ENCODE peak calls at places on chromosomes 2 and 18, in six cellular contexts. One of them, this sample, is unnamed.

GRCh38 chr2:24906466-24906865 is 13.6 kb downstream of the ADCY3 start:
- DNase-seq in ACHN: no peak
- DNase-seq in activated T-helper 1 cell treated with anti-CD3 and anti-CD28 coated beads, Interleukin-2, amount 50 U/mL, for 16 hours: no peak
- DNase-seq in glomerular endothelial cell: no peak
- DNase-seq in KG1: no peak
- DNase-seq in activated naive CD8-positive, alpha-beta T cell treated with anti-CD3 and anti-CD28 coated beads for 36 hours: no peak
- DNase-seq in this sample: no peak

GRCh38 chr2:67476808-67477790 is 80.0 kb downstream of the ETAA1 start:
- DNase-seq in ACHN: peak
- DNase-seq in activated T-helper 1 cell treated with anti-CD3 and anti-CD28 coated beads, Interleukin-2, amount 50 U/mL, for 16 hours: no peak
- DNase-seq in glomerular endothelial cell: peak
- DNase-seq in KG1: no peak
- DNase-seq in activated naive CD8-positive, alpha-beta T cell treated with anti-CD3 and anti-CD28 coated beads for 36 hours: no peak
- DNase-seq in this sample: no peak

GRCh38 chr2:181309576-181309975 is 147.6 kb upstream of the ITGA4 start:
- DNase-seq in ACHN: no peak
- DNase-seq in activated T-helper 1 cell treated with anti-CD3 and anti-CD28 coated beads, Interleukin-2, amount 50 U/mL, for 16 hours: no peak
- DNase-seq in glomerular endothelial cell: no peak
- DNase-seq in KG1: peak
- DNase-seq in activated naive CD8-positive, alpha-beta T cell treated with anti-CD3 and anti-CD28 coated beads for 36 hours: no peak
- DNase-seq in this sample: no peak

GRCh38 chr2:74558284-74559230 is 4.0 kb downstream of the DOK1 start:
- DNase-seq in ACHN: no peak
- DNase-seq in activated T-helper 1 cell treated with anti-CD3 and anti-CD28 coated beads, Interleukin-2, amount 50 U/mL, for 16 hours: no peak
- DNase-seq in glomerular endothelial cell: no peak
- DNase-seq in KG1: no peak
- DNase-seq in activated naive CD8-positive, alpha-beta T cell treated with anti-CD3 and anti-CD28 coated beads for 36 hours: no peak
- DNase-seq in this sample: no peak

GRCh38 chr2:152525277-152525838 is 190.4 kb downstream of the FMNL2 start:
- DNase-seq in ACHN: peak
- DNase-seq in activated T-helper 1 cell treated with anti-CD3 and anti-CD28 coated beads, Interleukin-2, amount 50 U/mL, for 16 hours: no peak
- DNase-seq in glomerular endothelial cell: no peak
- DNase-seq in KG1: no peak
- DNase-seq in activated naive CD8-positive, alpha-beta T cell treated with anti-CD3 and anti-CD28 coated beads for 36 hours: no peak
- DNase-seq in this sample: no peak

GRCh38 chr2:120522151-120522751 is 176.3 kb downstream of the INHBB start:
- DNase-seq in ACHN: no peak
- DNase-seq in activated T-helper 1 cell treated with anti-CD3 and anti-CD28 coated beads, Interleukin-2, amount 50 U/mL, for 16 hours: no peak
- DNase-seq in glomerular endothelial cell: no peak
- DNase-seq in KG1: no peak
- DNase-seq in activated naive CD8-positive, alpha-beta T cell treated with anti-CD3 and anti-CD28 coated beads for 36 hours: no peak
- DNase-seq in this sample: no peak

GRCh38 chr2:211055438-211055837 is 499.0 kb downstream of the CPS1 start:
- DNase-seq in ACHN: peak
- DNase-seq in activated T-helper 1 cell treated with anti-CD3 and anti-CD28 coated beads, Interleukin-2, amount 50 U/mL, for 16 hours: no peak
- DNase-seq in glomerular endothelial cell: no peak
- DNase-seq in KG1: no peak
- DNase-seq in activated naive CD8-positive, alpha-beta T cell treated with anti-CD3 and anti-CD28 coated beads for 36 hours: no peak
- DNase-seq in this sample: no peak

GRCh38 chr18:70464343-70465114 is 175.7 kb downstream of the SOCS6 start:
- DNase-seq in ACHN: peak
- DNase-seq in activated T-helper 1 cell treated with anti-CD3 and anti-CD28 coated beads, Interleukin-2, amount 50 U/mL, for 16 hours: no peak
- DNase-seq in glomerular endothelial cell: peak
- DNase-seq in KG1: peak
- DNase-seq in activated naive CD8-positive, alpha-beta T cell treated with anti-CD3 and anti-CD28 coated beads for 36 hours: peak
- DNase-seq in this sample: no peak

GRCh38 chr18:23871410-23871809 is 143.1 kb upstream of the TTC39C start:
- DNase-seq in ACHN: no peak
- DNase-seq in activated T-helper 1 cell treated with anti-CD3 and anti-CD28 coated beads, Interleukin-2, amount 50 U/mL, for 16 hours: peak
- DNase-seq in glomerular endothelial cell: no peak
- DNase-seq in KG1: no peak
- DNase-seq in activated naive CD8-positive, alpha-beta T cell treated with anti-CD3 and anti-CD28 coated beads for 36 hours: peak
- DNase-seq in this sample: no peak

GRCh38 chr18:47150824-47151366 is 595 bp upstream of the HDHD2 start:
- DNase-seq in ACHN: peak
- DNase-seq in activated T-helper 1 cell treated with anti-CD3 and anti-CD28 coated beads, Interleukin-2, amount 50 U/mL, for 16 hours: no peak
- DNase-seq in glomerular endothelial cell: no peak
- DNase-seq in KG1: peak
- DNase-seq in activated naive CD8-positive, alpha-beta T cell treated with anti-CD3 and anti-CD28 coated beads for 36 hours: no peak
- DNase-seq in this sample: no peak

GRCh38 chr2:18253686-18254197 is 306.7 kb downstream of the RDH14 start:
- DNase-seq in ACHN: no peak
- DNase-seq in activated T-helper 1 cell treated with anti-CD3 and anti-CD28 coated beads, Interleukin-2, amount 50 U/mL, for 16 hours: no peak
- DNase-seq in glomerular endothelial cell: no peak
- DNase-seq in KG1: no peak
- DNase-seq in activated naive CD8-positive, alpha-beta T cell treated with anti-CD3 and anti-CD28 coated beads for 36 hours: no peak
- DNase-seq in this sample: no peak

GRCh38 chr2:7744827-7745226 is 827.6 kb downstream of the RNF144A start:
- DNase-seq in ACHN: no peak
- DNase-seq in activated T-helper 1 cell treated with anti-CD3 and anti-CD28 coated beads, Interleukin-2, amount 50 U/mL, for 16 hours: no peak
- DNase-seq in glomerular endothelial cell: no peak
- DNase-seq in KG1: no peak
- DNase-seq in activated naive CD8-positive, alpha-beta T cell treated with anti-CD3 and anti-CD28 coated beads for 36 hours: peak
- DNase-seq in this sample: no peak

GRCh38 chr2:66445076-66445724 is 10.3 kb downstream of the MEIS1 start:
- DNase-seq in ACHN: peak
- DNase-seq in activated T-helper 1 cell treated with anti-CD3 and anti-CD28 coated beads, Interleukin-2, amount 50 U/mL, for 16 hours: no peak
- DNase-seq in glomerular endothelial cell: no peak
- DNase-seq in KG1: no peak
- DNase-seq in activated naive CD8-positive, alpha-beta T cell treated with anti-CD3 and anti-CD28 coated beads for 36 hours: no peak
- DNase-seq in this sample: no peak

GRCh38 chr2:68936462-68936861 is 16.2 kb downstream of the GKN2 start:
- DNase-seq in ACHN: peak
- DNase-seq in activated T-helper 1 cell treated with anti-CD3 and anti-CD28 coated beads, Interleukin-2, amount 50 U/mL, for 16 hours: no peak
- DNase-seq in glomerular endothelial cell: no peak
- DNase-seq in KG1: no peak
- DNase-seq in activated naive CD8-positive, alpha-beta T cell treated with anti-CD3 and anti-CD28 coated beads for 36 hours: no peak
- DNase-seq in this sample: no peak

GRCh38 chr2:218993345-218994315 is at the start of gene CRYBA2:
- DNase-seq in ACHN: peak
- DNase-seq in activated T-helper 1 cell treated with anti-CD3 and anti-CD28 coated beads, Interleukin-2, amount 50 U/mL, for 16 hours: no peak
- DNase-seq in glomerular endothelial cell: no peak
- DNase-seq in KG1: no peak
- DNase-seq in activated naive CD8-positive, alpha-beta T cell treated with anti-CD3 and anti-CD28 coated beads for 36 hours: no peak
- DNase-seq in this sample: no peak

GRCh38 chr2:241224068-241224850 is 35.8 kb downstream of the ANO7 start:
- DNase-seq in ACHN: no peak
- DNase-seq in activated T-helper 1 cell treated with anti-CD3 and anti-CD28 coated beads, Interleukin-2, amount 50 U/mL, for 16 hours: no peak
- DNase-seq in glomerular endothelial cell: no peak
- DNase-seq in KG1: no peak
- DNase-seq in activated naive CD8-positive, alpha-beta T cell treated with anti-CD3 and anti-CD28 coated beads for 36 hours: no peak
- DNase-seq in this sample: no peak

GRCh38 chr2:44974064-44974715 is 32.7 kb downstream of the SIX3 start:
- DNase-seq in ACHN: peak
- DNase-seq in activated T-helper 1 cell treated with anti-CD3 and anti-CD28 coated beads, Interleukin-2, amount 50 U/mL, for 16 hours: no peak
- DNase-seq in glomerular endothelial cell: no peak
- DNase-seq in KG1: no peak
- DNase-seq in activated naive CD8-positive, alpha-beta T cell treated with anti-CD3 and anti-CD28 coated beads for 36 hours: no peak
- DNase-seq in this sample: no peak

GRCh38 chr2:231394201-231395141 is 1.0 kb upstream of the B3GNT7 start:
- DNase-seq in ACHN: no peak
- DNase-seq in activated T-helper 1 cell treated with anti-CD3 and anti-CD28 coated beads, Interleukin-2, amount 50 U/mL, for 16 hours: no peak
- DNase-seq in glomerular endothelial cell: no peak
- DNase-seq in KG1: no peak
- DNase-seq in activated naive CD8-positive, alpha-beta T cell treated with anti-CD3 and anti-CD28 coated beads for 36 hours: no peak
- DNase-seq in this sample: no peak

GRCh38 chr18:33201509-33201926 is 239.0 kb downstream of the CCDC178 start:
- DNase-seq in ACHN: peak
- DNase-seq in activated T-helper 1 cell treated with anti-CD3 and anti-CD28 coated beads, Interleukin-2, amount 50 U/mL, for 16 hours: no peak
- DNase-seq in glomerular endothelial cell: no peak
- DNase-seq in KG1: peak
- DNase-seq in activated naive CD8-positive, alpha-beta T cell treated with anti-CD3 and anti-CD28 coated beads for 36 hours: no peak
- DNase-seq in this sample: no peak

GRCh38 chr2:237217995-237218621 is 132.4 kb downstream of the COPS8 start:
- DNase-seq in ACHN: no peak
- DNase-seq in activated T-helper 1 cell treated with anti-CD3 and anti-CD28 coated beads, Interleukin-2, amount 50 U/mL, for 16 hours: no peak
- DNase-seq in glomerular endothelial cell: no peak
- DNase-seq in KG1: no peak
- DNase-seq in activated naive CD8-positive, alpha-beta T cell treated with anti-CD3 and anti-CD28 coated beads for 36 hours: no peak
- DNase-seq in this sample: no peak

GRCh38 chr2:70958759-70959158 is 19.7 kb upstream of the ANKRD53 start:
- DNase-seq in ACHN: no peak
- DNase-seq in activated T-helper 1 cell treated with anti-CD3 and anti-CD28 coated beads, Interleukin-2, amount 50 U/mL, for 16 hours: no peak
- DNase-seq in glomerular endothelial cell: no peak
- DNase-seq in KG1: no peak
- DNase-seq in activated naive CD8-positive, alpha-beta T cell treated with anti-CD3 and anti-CD28 coated beads for 36 hours: no peak
- DNase-seq in this sample: no peak

GRCh38 chr2:207283356-207283755 is 117.6 kb upstream of the KLF7 start:
- DNase-seq in ACHN: peak
- DNase-seq in activated T-helper 1 cell treated with anti-CD3 and anti-CD28 coated beads, Interleukin-2, amount 50 U/mL, for 16 hours: no peak
- DNase-seq in glomerular endothelial cell: no peak
- DNase-seq in KG1: no peak
- DNase-seq in activated naive CD8-positive, alpha-beta T cell treated with anti-CD3 and anti-CD28 coated beads for 36 hours: peak
- DNase-seq in this sample: no peak